ENCODE peak calls at places on chromosome X, in seven cellular contexts. One of them, this sample, is unnamed. For H3K4me1, the result is how much of the 10 kb centered on the place peaks cover.

GRCh38 chrX:123959281-123960063 is 2.0 kb upstream of the STAG2 start:
- DNase-seq in GM12878: no peak
- DNase-seq in colonic mucosa: peak
- DNase-seq in CD8-positive, alpha-beta memory T cell: no peak
- DNase-seq in tibial artery: peak
- DNase-seq in lower lobe of right lung: peak
- DNase-seq in breast epithelium: peak
- DNase-seq in this sample: peak

GRCh38 chrX:30982467-30982866 is 89.4 kb downstream of the FTHL17 start:
- DNase-seq in lower lobe of right lung: no peak
- DNase-seq in GM12878: no peak
- DNase-seq in colonic mucosa: no peak
- DNase-seq in CD8-positive, alpha-beta memory T cell: no peak
- DNase-seq in tibial artery: no peak
- DNase-seq in breast epithelium: no peak
- DNase-seq in this sample: no peak

GRCh38 chrX:15301924-15302323 is 13.5 kb downstream of the ASB11 start:
- DNase-seq in tibial artery: peak
- DNase-seq in GM12878: no peak
- DNase-seq in lower lobe of right lung: peak
- DNase-seq in CD8-positive, alpha-beta memory T cell: no peak
- DNase-seq in colonic mucosa: peak
- DNase-seq in breast epithelium: no peak
- DNase-seq in this sample: no peak

GRCh38 chrX:56248492-56248891 is 16.3 kb downstream of the KLF8 start:
- DNase-seq in colonic mucosa: peak
- DNase-seq in CD8-positive, alpha-beta memory T cell: peak
- DNase-seq in GM12878: peak
- DNase-seq in lower lobe of right lung: peak
- DNase-seq in breast epithelium: no peak
- DNase-seq in tibial artery: no peak
- DNase-seq in this sample: peak

GRCh38 chrX:56219702-56220101 is 12.5 kb upstream of the KLF8 start:
- DNase-seq in GM12878: no peak
- DNase-seq in colonic mucosa: no peak
- DNase-seq in breast epithelium: no peak
- DNase-seq in CD8-positive, alpha-beta memory T cell: no peak
- DNase-seq in lower lobe of right lung: no peak
- DNase-seq in tibial artery: no peak
- DNase-seq in this sample: no peak

GRCh38 chrX:6729581-6729980 is 194.7 kb upstream of the VCX3A start:
- DNase-seq in GM12878: no peak
- DNase-seq in breast epithelium: no peak
- DNase-seq in lower lobe of right lung: no peak
- DNase-seq in CD8-positive, alpha-beta memory T cell: no peak
- DNase-seq in colonic mucosa: no peak
- DNase-seq in tibial artery: no peak
- DNase-seq in this sample: no peak

GRCh38 chrX:153638041-153638371 is 9.0 kb upstream of the DUSP9 start:
- DNase-seq in CD8-positive, alpha-beta memory T cell: no peak
- DNase-seq in GM12878: no peak
- DNase-seq in colonic mucosa: no peak
- DNase-seq in breast epithelium: no peak
- DNase-seq in lower lobe of right lung: no peak
- DNase-seq in tibial artery: no peak
- DNase-seq in this sample: no peak

GRCh38 chrX:137425273-137425902 is 140.5 kb upstream of the ZIC3 start:
- DNase-seq in lower lobe of right lung: no peak
- DNase-seq in CD8-positive, alpha-beta memory T cell: no peak
- DNase-seq in GM12878: no peak
- DNase-seq in tibial artery: no peak
- DNase-seq in breast epithelium: no peak
- DNase-seq in colonic mucosa: no peak
- DNase-seq in this sample: no peak

GRCh38 chrX:23667239-23668177 is at the start of gene PRDX4:
- DNase-seq in lower lobe of right lung: peak
- DNase-seq in CD8-positive, alpha-beta memory T cell: peak
- DNase-seq in breast epithelium: peak
- DNase-seq in colonic mucosa: peak
- DNase-seq in GM12878: peak
- DNase-seq in tibial artery: peak
- DNase-seq in this sample: peak

GRCh38 chrX:21770631-21771321 is 12.9 kb upstream of the SMPX start:
- DNase-seq in lower lobe of right lung: no peak
- DNase-seq in GM12878: no peak
- DNase-seq in colonic mucosa: no peak
- DNase-seq in breast epithelium: no peak
- DNase-seq in CD8-positive, alpha-beta memory T cell: no peak
- DNase-seq in tibial artery: no peak
- DNase-seq in this sample: no peak

GRCh38 chrX:17707731-17708130 is 29.6 kb upstream of the SCML1 start:
- DNase-seq in lower lobe of right lung: no peak
- DNase-seq in tibial artery: no peak
- DNase-seq in breast epithelium: no peak
- DNase-seq in colonic mucosa: no peak
- DNase-seq in GM12878: no peak
- DNase-seq in CD8-positive, alpha-beta memory T cell: no peak
- DNase-seq in this sample: no peak

GRCh38 chrX:53440631-53441517 is 6.7 kb upstream of the HSD17B10 start:
- DNase-seq in colonic mucosa: peak
- DNase-seq in lower lobe of right lung: peak
- DNase-seq in breast epithelium: peak
- DNase-seq in GM12878: no peak
- DNase-seq in CD8-positive, alpha-beta memory T cell: no peak
- DNase-seq in tibial artery: peak
- DNase-seq in this sample: peak

GRCh38 chrX:119222932-119223331 is 13.2 kb upstream of the PGRMC1 start:
- DNase-seq in tibial artery: no peak
- DNase-seq in lower lobe of right lung: no peak
- DNase-seq in breast epithelium: no peak
- DNase-seq in GM12878: no peak
- DNase-seq in colonic mucosa: no peak
- DNase-seq in CD8-positive, alpha-beta memory T cell: no peak
- DNase-seq in this sample: no peak

GRCh38 chrX:135346975-135347374 is 37.7 kb downstream of the ETDC start:
- DNase-seq in colonic mucosa: no peak
- DNase-seq in breast epithelium: no peak
- DNase-seq in lower lobe of right lung: no peak
- DNase-seq in GM12878: no peak
- DNase-seq in tibial artery: no peak
- DNase-seq in CD8-positive, alpha-beta memory T cell: no peak
- DNase-seq in this sample: no peak

GRCh38 chrX:24465524-24465850 is 401 bp downstream of the PDK3 start:
- DNase-seq in tibial artery: no peak
- DNase-seq in colonic mucosa: no peak
- DNase-seq in breast epithelium: no peak
- DNase-seq in GM12878: no peak
- DNase-seq in lower lobe of right lung: no peak
- DNase-seq in CD8-positive, alpha-beta memory T cell: peak
- DNase-seq in this sample: peak

GRCh38 chrX:53287493-53288138 is 6.2 kb upstream of the IQSEC2 start:
- DNase-seq in colonic mucosa: peak
- DNase-seq in lower lobe of right lung: peak
- DNase-seq in GM12878: peak
- DNase-seq in breast epithelium: peak
- DNase-seq in CD8-positive, alpha-beta memory T cell: peak
- DNase-seq in tibial artery: peak
- DNase-seq in this sample: peak

GRCh38 chrX:68658530-68658929 is 11.1 kb downstream of the STARD8 start:
- DNase-seq in GM12878: no peak
- DNase-seq in breast epithelium: no peak
- DNase-seq in colonic mucosa: no peak
- DNase-seq in lower lobe of right lung: no peak
- DNase-seq in tibial artery: no peak
- DNase-seq in CD8-positive, alpha-beta memory T cell: no peak
- DNase-seq in this sample: no peak

GRCh38 chrX:16920116-16920515 is 26.3 kb upstream of the REPS2 start:
- DNase-seq in colonic mucosa: no peak
- DNase-seq in breast epithelium: no peak
- DNase-seq in GM12878: no peak
- DNase-seq in lower lobe of right lung: no peak
- DNase-seq in tibial artery: no peak
- DNase-seq in CD8-positive, alpha-beta memory T cell: no peak
- DNase-seq in this sample: no peak

DNA sequence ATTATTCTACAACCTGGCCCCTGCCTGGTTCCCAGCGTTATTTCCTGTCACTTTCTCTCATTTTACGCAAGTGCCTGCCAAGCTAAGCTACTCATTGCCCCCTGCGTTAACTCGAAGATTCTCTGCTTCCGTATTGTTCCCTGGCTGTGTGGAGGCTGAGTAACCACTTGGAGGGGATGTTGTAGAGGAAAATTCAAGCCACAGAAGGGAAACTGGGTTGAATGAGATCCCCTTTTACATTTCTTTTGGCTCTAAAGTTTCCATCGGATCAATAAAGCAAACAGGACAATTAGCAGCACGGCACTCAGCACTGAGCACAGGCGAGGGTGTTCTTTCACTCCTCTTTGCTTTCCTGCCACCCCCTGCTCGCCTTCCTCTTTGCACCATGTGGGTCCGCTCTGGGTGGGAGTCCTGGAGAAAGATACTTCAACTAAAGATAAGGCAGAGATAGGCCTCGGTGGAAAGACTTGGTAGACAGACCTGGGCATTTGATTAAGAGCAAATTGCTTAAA is 4.2 kb upstream of the TMSB4X start:
- DNase-seq in CD8-positive, alpha-beta memory T cell: no peak
- DNase-seq in lower lobe of right lung: no peak
- DNase-seq in tibial artery: peak
- DNase-seq in colonic mucosa: no peak
- DNase-seq in breast epithelium: no peak
- DNase-seq in GM12878: peak
- DNase-seq in this sample: no peak
- H3K4me1 ChIP-seq in CD8-positive, alpha-beta memory T cell: under half
- H3K4me1 ChIP-seq in lower lobe of right lung: under half
- H3K4me1 ChIP-seq in tibial artery: under half
- H3K4me1 ChIP-seq in colonic mucosa: under half
- H3K4me1 ChIP-seq in breast epithelium: under half
- H3K4me1 ChIP-seq in GM12878: under half
- H3K4me1 ChIP-seq in this sample: under half

GRCh38 chrX:20500171-20500865 is 233.6 kb upstream of the RPS6KA3 start:
- DNase-seq in CD8-positive, alpha-beta memory T cell: no peak
- DNase-seq in GM12878: no peak
- DNase-seq in tibial artery: no peak
- DNase-seq in colonic mucosa: no peak
- DNase-seq in lower lobe of right lung: no peak
- DNase-seq in breast epithelium: no peak
- DNase-seq in this sample: no peak
- H3K4me1 ChIP-seq in CD8-positive, alpha-beta memory T cell: under half
- H3K4me1 ChIP-seq in GM12878: under half
- H3K4me1 ChIP-seq in tibial artery: under half
- H3K4me1 ChIP-seq in colonic mucosa: under half
- H3K4me1 ChIP-seq in lower lobe of right lung: under half
- H3K4me1 ChIP-seq in breast epithelium: under half
- H3K4me1 ChIP-seq in this sample: under half

DNA sequence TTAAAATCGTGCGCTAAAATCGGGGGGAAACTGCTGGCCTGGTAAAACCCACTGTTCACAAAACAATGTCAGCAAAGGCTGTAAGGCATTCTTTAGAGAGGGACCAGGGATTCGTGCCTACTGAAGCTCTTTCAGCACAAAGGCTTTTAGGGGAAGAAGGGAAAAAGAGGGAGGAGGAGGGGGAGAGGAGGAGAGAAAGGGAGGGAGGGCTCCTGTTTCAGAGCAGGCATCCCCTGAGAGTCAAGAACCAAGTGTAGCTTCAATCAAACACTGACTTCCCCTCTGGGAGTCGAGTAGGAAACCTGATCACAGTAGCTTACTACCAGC is 9.5 kb downstream of the BCOR start:
- DNase-seq in colonic mucosa: no peak
- DNase-seq in tibial artery: no peak
- DNase-seq in breast epithelium: no peak
- DNase-seq in CD8-positive, alpha-beta memory T cell: no peak
- DNase-seq in lower lobe of right lung: no peak
- DNase-seq in GM12878: no peak
- DNase-seq in this sample: no peak
- H3K4me1 ChIP-seq in colonic mucosa: under half
- H3K4me1 ChIP-seq in tibial artery: under half
- H3K4me1 ChIP-seq in breast epithelium: under half
- H3K4me1 ChIP-seq in CD8-positive, alpha-beta memory T cell: half or more
- H3K4me1 ChIP-seq in lower lobe of right lung: half or more
- H3K4me1 ChIP-seq in GM12878: under half
- H3K4me1 ChIP-seq in this sample: under half

GRCh38 chrX:66016905-66017658 is 22.8 kb downstream of the VSIG4 start:
- DNase-seq in lower lobe of right lung: no peak
- DNase-seq in CD8-positive, alpha-beta memory T cell: no peak
- DNase-seq in tibial artery: no peak
- DNase-seq in breast epithelium: no peak
- DNase-seq in colonic mucosa: no peak
- DNase-seq in GM12878: no peak
- DNase-seq in this sample: no peak
- H3K4me1 ChIP-seq in lower lobe of right lung: under half
- H3K4me1 ChIP-seq in CD8-positive, alpha-beta memory T cell: half or more
- H3K4me1 ChIP-seq in tibial artery: under half
- H3K4me1 ChIP-seq in breast epithelium: under half
- H3K4me1 ChIP-seq in colonic mucosa: under half
- H3K4me1 ChIP-seq in GM12878: half or more
- H3K4me1 ChIP-seq in this sample: under half

GRCh38 chrX:107739541-107739940 is 36.0 kb downstream of the TSC22D3 start:
- DNase-seq in CD8-positive, alpha-beta memory T cell: no peak
- DNase-seq in lower lobe of right lung: no peak
- DNase-seq in tibial artery: no peak
- DNase-seq in breast epithelium: no peak
- DNase-seq in GM12878: no peak
- DNase-seq in colonic mucosa: no peak
- DNase-seq in this sample: no peak
- H3K4me1 ChIP-seq in CD8-positive, alpha-beta memory T cell: under half
- H3K4me1 ChIP-seq in lower lobe of right lung: under half
- H3K4me1 ChIP-seq in tibial artery: under half
- H3K4me1 ChIP-seq in breast epithelium: under half
- H3K4me1 ChIP-seq in GM12878: under half
- H3K4me1 ChIP-seq in colonic mucosa: under half
- H3K4me1 ChIP-seq in this sample: under half

DNA sequence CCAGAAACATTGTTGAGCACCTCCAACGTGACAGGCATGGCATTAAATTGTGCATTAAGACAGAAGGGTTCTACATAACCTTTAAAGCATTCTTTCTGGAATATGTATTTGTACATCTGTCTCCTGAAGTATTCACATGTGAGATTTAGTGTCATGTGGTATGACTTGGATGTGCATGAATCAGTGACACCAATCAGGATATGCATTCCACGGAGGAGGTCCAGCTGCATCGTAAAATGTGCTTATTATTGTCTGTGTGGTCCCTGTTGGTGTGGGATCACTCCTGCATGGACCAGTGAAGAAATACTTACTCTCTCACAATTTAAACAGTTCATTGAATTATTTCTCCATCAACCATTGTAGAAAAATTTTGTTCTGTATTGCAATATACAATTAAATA is 149.0 kb downstream of the MID1 start:
- DNase-seq in CD8-positive, alpha-beta memory T cell: no peak
- DNase-seq in colonic mucosa: no peak
- DNase-seq in GM12878: no peak
- DNase-seq in tibial artery: no peak
- DNase-seq in lower lobe of right lung: no peak
- DNase-seq in breast epithelium: no peak
- DNase-seq in this sample: no peak
- H3K4me1 ChIP-seq in CD8-positive, alpha-beta memory T cell: under half
- H3K4me1 ChIP-seq in colonic mucosa: under half
- H3K4me1 ChIP-seq in GM12878: under half
- H3K4me1 ChIP-seq in tibial artery: under half
- H3K4me1 ChIP-seq in lower lobe of right lung: under half
- H3K4me1 ChIP-seq in breast epithelium: under half
- H3K4me1 ChIP-seq in this sample: under half

This sample was measured in mucosa of descending colon.